ENCODE peak calls at places on chromosomes 1 and 21, in ten cellular contexts. One of them, this sample, is unnamed.
A peak's percentile ranks its signal among the peaks of the same experiment; 100 is the strongest.

GRCh38 chr1:113930499-113931161 is 1.5 kb downstream of the HIPK1 start:
- DNase-seq in SJSA1: peak; percentile 67
- DNase-seq in cardiac fibroblast: peak; percentile 76
- DNase-seq in OCI-LY7: peak; percentile 45
- DNase-seq in tibial nerve: no peak
- DNase-seq in Jurkat, Clone E6-1: peak; percentile 79
- DNase-seq in AG10803: peak; percentile 72
- DNase-seq in GM06990: no peak
- DNase-seq in skeletal muscle cell: no peak
- DNase-seq in colonic mucosa: peak; percentile 59
- DNase-seq in this sample: peak; percentile 51

GRCh38 chr1:1432951-1433803 is 2.3 kb upstream of the VWA1 start:
- DNase-seq in GM06990: no peak
- DNase-seq in Jurkat, Clone E6-1: no peak
- DNase-seq in cardiac fibroblast: peak; percentile 25
- DNase-seq in AG10803: no peak
- DNase-seq in skeletal muscle cell: no peak
- DNase-seq in colonic mucosa: peak; percentile 95
- DNase-seq in OCI-LY7: no peak
- DNase-seq in SJSA1: no peak
- DNase-seq in tibial nerve: peak; percentile 47
- DNase-seq in this sample: peak; percentile 71

GRCh38 chr1:235078927-235079381 is 49.7 kb downstream of the TOMM20 start:
- DNase-seq in skeletal muscle cell: no peak
- DNase-seq in Jurkat, Clone E6-1: no peak
- DNase-seq in AG10803: peak; percentile 69
- DNase-seq in colonic mucosa: no peak
- DNase-seq in cardiac fibroblast: peak; percentile 66
- DNase-seq in GM06990: peak; percentile 34
- DNase-seq in tibial nerve: no peak
- DNase-seq in SJSA1: no peak
- DNase-seq in OCI-LY7: no peak
- DNase-seq in this sample: no peak

GRCh38 chr1:209808059-209808494 is 2.1 kb upstream of the IRF6 start:
- DNase-seq in tibial nerve: no peak
- DNase-seq in OCI-LY7: no peak
- DNase-seq in AG10803: peak; percentile 92
- DNase-seq in GM06990: no peak
- DNase-seq in Jurkat, Clone E6-1: no peak
- DNase-seq in cardiac fibroblast: peak; percentile 98
- DNase-seq in colonic mucosa: peak; percentile 71
- DNase-seq in skeletal muscle cell: peak; percentile 94
- DNase-seq in SJSA1: peak; percentile 87
- DNase-seq in this sample: no peak

GRCh38 chr1:112267929-112268328 is 128.1 kb upstream of the CTTNBP2NL start:
- DNase-seq in colonic mucosa: peak; percentile 27
- DNase-seq in Jurkat, Clone E6-1: no peak
- DNase-seq in cardiac fibroblast: peak; percentile 7
- DNase-seq in AG10803: no peak
- DNase-seq in SJSA1: no peak
- DNase-seq in OCI-LY7: no peak
- DNase-seq in GM06990: no peak
- DNase-seq in tibial nerve: no peak
- DNase-seq in skeletal muscle cell: no peak
- DNase-seq in this sample: no peak

GRCh38 chr1:55129194-55129728 is 85.9 kb downstream of the USP24 start:
- DNase-seq in skeletal muscle cell: peak; percentile 27
- DNase-seq in cardiac fibroblast: peak; percentile 87
- DNase-seq in OCI-LY7: no peak
- DNase-seq in GM06990: no peak
- DNase-seq in SJSA1: no peak
- DNase-seq in tibial nerve: peak; percentile 43
- DNase-seq in colonic mucosa: no peak
- DNase-seq in AG10803: peak; percentile 32
- DNase-seq in Jurkat, Clone E6-1: no peak
- DNase-seq in this sample: no peak

GRCh38 chr1:237411621-237412020 is 369.6 kb downstream of the RYR2 start:
- DNase-seq in OCI-LY7: no peak
- DNase-seq in SJSA1: no peak
- DNase-seq in Jurkat, Clone E6-1: peak; percentile 51
- DNase-seq in colonic mucosa: no peak
- DNase-seq in tibial nerve: no peak
- DNase-seq in GM06990: no peak
- DNase-seq in AG10803: no peak
- DNase-seq in cardiac fibroblast: no peak
- DNase-seq in skeletal muscle cell: no peak
- DNase-seq in this sample: no peak

GRCh38 chr1:185912504-185912903 is 178.3 kb downstream of the HMCN1 start:
- DNase-seq in skeletal muscle cell: no peak
- DNase-seq in cardiac fibroblast: no peak
- DNase-seq in Jurkat, Clone E6-1: no peak
- DNase-seq in AG10803: no peak
- DNase-seq in tibial nerve: no peak
- DNase-seq in OCI-LY7: no peak
- DNase-seq in SJSA1: no peak
- DNase-seq in colonic mucosa: no peak
- DNase-seq in GM06990: no peak
- DNase-seq in this sample: peak; percentile 74

GRCh38 chr21:28334407-28334806 is 658.3 kb downstream of the LTN1 start:
- DNase-seq in colonic mucosa: no peak
- DNase-seq in SJSA1: no peak
- DNase-seq in OCI-LY7: peak; percentile 82
- DNase-seq in skeletal muscle cell: no peak
- DNase-seq in AG10803: no peak
- DNase-seq in Jurkat, Clone E6-1: no peak
- DNase-seq in tibial nerve: no peak
- DNase-seq in GM06990: peak; percentile 6
- DNase-seq in cardiac fibroblast: no peak
- DNase-seq in this sample: no peak

GRCh38 chr1:78286686-78287085 is 204.1 kb upstream of the PTGFR start:
- DNase-seq in tibial nerve: no peak
- DNase-seq in AG10803: peak; percentile 53
- DNase-seq in skeletal muscle cell: no peak
- DNase-seq in OCI-LY7: no peak
- DNase-seq in SJSA1: no peak
- DNase-seq in Jurkat, Clone E6-1: no peak
- DNase-seq in GM06990: no peak
- DNase-seq in cardiac fibroblast: peak; percentile 98
- DNase-seq in colonic mucosa: no peak
- DNase-seq in this sample: no peak

GRCh38 chr1:233993651-233994050 is 89.2 kb downstream of the SLC35F3 start:
- DNase-seq in cardiac fibroblast: no peak
- DNase-seq in SJSA1: no peak
- DNase-seq in Jurkat, Clone E6-1: no peak
- DNase-seq in skeletal muscle cell: no peak
- DNase-seq in tibial nerve: no peak
- DNase-seq in OCI-LY7: no peak
- DNase-seq in GM06990: peak; percentile 13
- DNase-seq in colonic mucosa: no peak
- DNase-seq in AG10803: no peak
- DNase-seq in this sample: no peak

DNA sequence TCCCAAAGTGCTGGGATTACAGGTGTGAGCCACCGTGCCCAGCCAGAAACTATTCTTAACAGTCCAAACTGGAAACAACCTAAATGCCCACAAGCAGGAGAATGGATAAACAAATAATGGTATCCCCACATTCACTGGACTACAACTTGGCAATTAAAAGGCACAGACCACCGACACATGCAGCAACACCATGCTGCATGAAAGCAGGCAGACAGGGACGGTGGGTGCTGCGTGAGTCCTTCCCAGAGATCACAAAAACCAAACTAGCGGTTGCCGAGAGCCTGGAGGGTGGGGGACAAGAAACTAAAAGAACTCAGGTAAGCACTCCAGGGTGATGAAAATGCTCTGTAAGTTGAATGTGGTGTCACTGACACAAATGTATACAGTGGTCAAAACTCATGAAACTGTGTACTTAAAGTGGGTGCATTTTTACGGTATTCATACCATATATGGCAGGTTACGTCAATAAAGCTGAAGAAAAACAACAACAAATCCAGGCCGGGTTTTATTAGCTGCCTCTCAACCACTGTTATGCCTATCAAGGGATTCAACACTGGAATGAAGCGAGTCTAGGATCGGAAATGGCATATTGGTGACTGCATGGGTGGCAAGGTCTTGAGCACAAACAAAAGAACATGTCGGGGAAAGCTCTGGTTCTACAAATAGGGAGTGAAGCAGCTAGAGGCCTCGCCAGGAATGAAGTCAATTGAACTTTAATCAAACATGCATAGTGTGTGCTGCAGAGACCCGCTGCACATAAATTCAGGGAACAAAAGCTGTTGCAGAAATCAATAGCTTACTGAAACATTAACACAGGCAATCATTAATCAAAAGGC is 52.4 kb downstream of the SLC45A1 start:
- DNase-seq in skeletal muscle cell: no peak
- DNase-seq in OCI-LY7: no peak
- DNase-seq in AG10803: peak; percentile 46
- DNase-seq in SJSA1: peak; percentile 81
- DNase-seq in tibial nerve: no peak
- DNase-seq in colonic mucosa: no peak
- DNase-seq in Jurkat, Clone E6-1: no peak
- DNase-seq in GM06990: no peak
- DNase-seq in cardiac fibroblast: no peak
- DNase-seq in this sample: peak; percentile 65
- H3K4me3 ChIP-seq in skeletal muscle cell: no peak overlapping the region
- H3K4me3 ChIP-seq in OCI-LY7: no peak overlapping the region
- H3K4me3 ChIP-seq in AG10803: no peak overlapping the region
- H3K4me3 ChIP-seq in SJSA1: no peak overlapping the region
- H3K4me3 ChIP-seq in tibial nerve: no peak overlapping the region
- H3K4me3 ChIP-seq in colonic mucosa: no peak overlapping the region
- H3K4me3 ChIP-seq in Jurkat, Clone E6-1: no peak overlapping the region
- H3K4me3 ChIP-seq in GM06990: no peak overlapping the region
- H3K4me3 ChIP-seq in cardiac fibroblast: no peak overlapping the region
- H3K4me3 ChIP-seq in this sample: peak overlapping the region; percentile 18

DNA sequence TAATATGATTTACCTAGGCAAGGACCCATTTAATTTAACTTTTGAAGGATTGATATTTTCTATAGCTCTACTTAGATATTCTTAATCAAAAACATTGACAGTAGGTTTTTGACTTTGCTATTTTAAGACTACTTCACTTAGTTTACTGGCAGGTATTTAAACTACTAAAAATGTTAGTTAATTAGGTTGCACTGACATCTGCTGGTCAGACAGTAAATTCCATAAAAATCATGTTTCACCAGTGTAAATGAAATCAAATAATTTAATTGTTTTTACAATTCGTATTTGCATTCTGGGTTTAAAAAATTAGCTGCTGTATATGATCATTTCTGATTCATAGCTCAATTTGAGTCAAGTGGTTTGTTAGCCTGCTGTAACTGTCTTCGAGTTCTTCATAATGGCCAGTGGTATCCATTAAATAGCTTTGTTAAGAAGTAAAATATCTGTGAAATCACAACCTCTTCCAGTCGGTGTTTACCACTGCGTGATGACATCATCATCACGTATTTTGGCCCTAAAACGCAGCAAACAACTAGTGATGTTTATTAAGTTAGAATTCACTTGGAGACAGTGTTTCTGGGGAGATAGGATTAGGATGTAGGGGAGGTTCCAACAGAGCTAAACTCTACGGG is 26.2 kb downstream of the EXTL2 start:
- DNase-seq in SJSA1: peak; percentile 34
- DNase-seq in GM06990: no peak
- DNase-seq in tibial nerve: no peak
- DNase-seq in OCI-LY7: peak; percentile 44
- DNase-seq in Jurkat, Clone E6-1: peak; percentile 49
- DNase-seq in cardiac fibroblast: peak; percentile 75
- DNase-seq in AG10803: peak; percentile 54
- DNase-seq in skeletal muscle cell: no peak
- DNase-seq in colonic mucosa: no peak
- DNase-seq in this sample: peak; percentile 41
- H3K4me3 ChIP-seq in SJSA1: no peak overlapping the region
- H3K4me3 ChIP-seq in GM06990: no peak overlapping the region
- H3K4me3 ChIP-seq in tibial nerve: no peak overlapping the region
- H3K4me3 ChIP-seq in OCI-LY7: no peak overlapping the region
- H3K4me3 ChIP-seq in Jurkat, Clone E6-1: no peak overlapping the region
- H3K4me3 ChIP-seq in cardiac fibroblast: no peak overlapping the region
- H3K4me3 ChIP-seq in AG10803: no peak overlapping the region
- H3K4me3 ChIP-seq in skeletal muscle cell: peak overlapping the region; percentile 12
- H3K4me3 ChIP-seq in colonic mucosa: no peak overlapping the region
- H3K4me3 ChIP-seq in this sample: no peak overlapping the region

DNA sequence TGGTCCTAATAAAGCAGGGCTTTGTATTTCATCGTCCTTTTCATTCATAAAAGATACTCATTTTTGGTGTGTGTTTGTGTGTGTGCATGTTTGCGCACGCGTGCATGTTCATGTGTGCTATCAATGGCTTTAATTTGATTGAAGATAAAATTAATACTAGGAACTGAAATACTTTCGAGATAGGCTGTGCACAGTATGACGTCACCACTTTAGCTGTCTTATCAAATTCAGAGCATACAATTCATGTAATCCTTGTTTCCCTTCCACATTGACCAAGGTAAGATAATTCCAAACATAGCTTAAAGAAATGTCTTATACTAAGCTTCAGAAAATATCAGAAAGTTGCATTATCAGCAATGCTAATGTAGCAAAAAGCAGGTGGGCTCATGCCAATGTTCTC is 113.6 kb upstream of the CYYR1 start:
- DNase-seq in OCI-LY7: no peak
- DNase-seq in SJSA1: no peak
- DNase-seq in skeletal muscle cell: no peak
- DNase-seq in AG10803: no peak
- DNase-seq in Jurkat, Clone E6-1: no peak
- DNase-seq in colonic mucosa: no peak
- DNase-seq in tibial nerve: no peak
- DNase-seq in GM06990: no peak
- DNase-seq in cardiac fibroblast: no peak
- DNase-seq in this sample: no peak
- H3K4me3 ChIP-seq in OCI-LY7: no peak overlapping the region
- H3K4me3 ChIP-seq in SJSA1: no peak overlapping the region
- H3K4me3 ChIP-seq in skeletal muscle cell: no peak overlapping the region
- H3K4me3 ChIP-seq in AG10803: no peak overlapping the region
- H3K4me3 ChIP-seq in Jurkat, Clone E6-1: no peak overlapping the region
- H3K4me3 ChIP-seq in colonic mucosa: no peak overlapping the region
- H3K4me3 ChIP-seq in tibial nerve: no peak overlapping the region
- H3K4me3 ChIP-seq in GM06990: no peak overlapping the region
- H3K4me3 ChIP-seq in cardiac fibroblast: no peak overlapping the region
- H3K4me3 ChIP-seq in this sample: no peak overlapping the region

DNA sequence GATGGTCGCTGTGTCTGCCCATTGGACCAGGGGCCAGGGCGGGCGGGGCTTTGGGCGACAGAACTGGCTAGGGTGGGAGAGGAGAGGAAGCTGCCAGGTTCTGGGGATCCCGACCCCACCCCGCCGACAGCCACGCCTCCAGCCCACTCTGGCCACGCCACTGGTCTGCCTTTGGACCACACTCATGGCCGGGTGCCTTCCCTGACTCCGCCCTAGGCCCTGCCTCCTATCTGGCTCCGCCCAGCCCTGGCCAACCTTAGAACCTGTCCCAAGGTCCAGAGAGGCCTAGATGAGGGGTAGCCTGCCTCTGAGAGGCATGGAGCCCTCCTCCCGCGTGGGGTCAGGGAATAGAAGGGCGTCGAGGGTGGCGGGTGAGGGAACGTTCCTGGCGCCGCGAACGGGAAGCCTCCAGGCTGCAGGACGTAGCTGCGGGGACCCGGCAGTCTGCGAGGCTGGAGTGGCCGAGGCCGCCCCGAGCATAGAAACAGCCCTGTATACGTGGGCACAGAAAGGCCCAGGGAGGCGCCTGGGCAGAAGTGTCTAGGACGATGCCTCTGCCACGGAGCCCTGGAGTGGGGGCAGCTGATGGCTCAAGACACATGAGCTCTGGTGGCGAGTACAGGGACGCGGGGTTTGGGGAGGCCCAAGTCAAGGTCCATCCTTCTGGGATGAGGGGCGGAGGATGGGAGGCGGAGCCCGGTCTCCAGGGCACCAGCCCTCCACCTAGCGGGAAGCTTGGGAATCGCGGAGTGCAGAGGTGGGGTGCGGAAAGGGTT is 11.5 kb upstream of the COL16A1 start:
- DNase-seq in Jurkat, Clone E6-1: no peak
- DNase-seq in tibial nerve: peak; percentile 93
- DNase-seq in OCI-LY7: peak; percentile 10
- DNase-seq in colonic mucosa: peak; percentile 97
- DNase-seq in SJSA1: peak; percentile 98
- DNase-seq in cardiac fibroblast: peak; percentile 93
- DNase-seq in skeletal muscle cell: peak; percentile 64
- DNase-seq in AG10803: peak; percentile 90
- DNase-seq in GM06990: peak; percentile 54
- DNase-seq in this sample: peak; percentile 97
- H3K4me3 ChIP-seq in Jurkat, Clone E6-1: no peak overlapping the region
- H3K4me3 ChIP-seq in tibial nerve: peak overlapping the region; percentile 56
- H3K4me3 ChIP-seq in OCI-LY7: no peak overlapping the region
- H3K4me3 ChIP-seq in colonic mucosa: peak overlapping the region; percentile 31
- H3K4me3 ChIP-seq in SJSA1: peak overlapping the region; percentile 28
- H3K4me3 ChIP-seq in cardiac fibroblast: peak overlapping the region; percentile 27
- H3K4me3 ChIP-seq in skeletal muscle cell: peak overlapping the region; percentile 30
- H3K4me3 ChIP-seq in AG10803: peak overlapping the region; percentile 54
- H3K4me3 ChIP-seq in GM06990: peak overlapping the region; percentile 22
- H3K4me3 ChIP-seq in this sample: peak overlapping the region; percentile 84